ENCODE peak calls at places on chromosomes 16 and 17, in nine cellular contexts. M is foreskin fibroblast, N is left ventricle myocardium inferior, U is GM06990, E is body of pancreas, R is stomach, V is esophagus squamous epithelium, J is astrocyte of the spinal cord, F is dorsolateral prefrontal cortex. I is an unnamed sample.

GRCh38 chr16:75380870-75381269 is 52.4 kb downstream of the CFDP1 start:
- DNase-seq in M (peak), N (no peak), U (no peak), E (no peak), R (no peak), V (no peak), J (no peak), F (no peak), I (no peak)

GRCh38 chr16:85781685-85782370 is 17.5 kb downstream of the EMC8 start:
- DNase-seq in M (peak), N (peak), U (no peak), E (peak), R (peak), V (no peak), J (peak), F (peak), I (no peak)

GRCh38 chr17:38685485-38685884 is 10.7 kb upstream of the EPOP start:
- DNase-seq in M (no peak), N (peak), U (no peak), E (no peak), R (no peak), V (no peak), J (no peak), F (peak), I (no peak)

GRCh38 chr16:24986512-24987303 is 28.5 kb downstream of the ARHGAP17 start:
- DNase-seq in M (peak), N (peak), U (no peak), E (peak), R (no peak), V (no peak), J (peak), F (no peak), I (peak)

GRCh38 chr17:5437721-5438317 is 1.1 kb downstream of the C1QBP start:
- DNase-seq in M (peak), N (no peak), U (no peak), E (no peak), R (no peak), V (no peak), J (no peak), F (no peak), I (no peak)

GRCh38 chr17:45428050-45428953 is 4.4 kb downstream of the ARHGAP27 start:
- DNase-seq in M (peak), N (peak), U (peak), E (peak), R (peak), V (no peak), J (peak), F (peak), I (no peak)

GRCh38 chr17:36813957-36814356 is 123.3 kb upstream of the LHX1 start:
- DNase-seq in M (no peak), N (no peak), U (no peak), E (no peak), R (no peak), V (no peak), J (no peak), F (no peak), I (no peak)

GRCh38 chr17:50768348-50768761 is 1.0 kb upstream of the ANKRD40CL start:
- DNase-seq in M (no peak), N (no peak), U (no peak), E (peak), R (peak), V (no peak), J (no peak), F (no peak), I (no peak)

GRCh38 chr17:7063518-7064094 is 16.4 kb downstream of the CLEC10A start:
- DNase-seq in M (no peak), N (no peak), U (no peak), E (no peak), R (no peak), V (no peak), J (no peak), F (no peak), I (no peak)

GRCh38 chr17:38918916-38919315 is 6.5 kb upstream of the LASP1NB start:
- DNase-seq in M (no peak), N (no peak), U (no peak), E (no peak), R (no peak), V (no peak), J (no peak), F (no peak), I (no peak)

GRCh38 chr17:28320215-28321061 is 1.4 kb downstream of the TMEM97 start:
- DNase-seq in M (no peak), N (no peak), U (no peak), E (no peak), R (no peak), V (no peak), J (no peak), F (no peak), I (no peak)
- H3K4me3 ChIP-seq in M (peak), N (no peak), U (peak), E (peak), R (peak), V (no peak), J (no peak), F (peak), I (no peak)

DNA sequence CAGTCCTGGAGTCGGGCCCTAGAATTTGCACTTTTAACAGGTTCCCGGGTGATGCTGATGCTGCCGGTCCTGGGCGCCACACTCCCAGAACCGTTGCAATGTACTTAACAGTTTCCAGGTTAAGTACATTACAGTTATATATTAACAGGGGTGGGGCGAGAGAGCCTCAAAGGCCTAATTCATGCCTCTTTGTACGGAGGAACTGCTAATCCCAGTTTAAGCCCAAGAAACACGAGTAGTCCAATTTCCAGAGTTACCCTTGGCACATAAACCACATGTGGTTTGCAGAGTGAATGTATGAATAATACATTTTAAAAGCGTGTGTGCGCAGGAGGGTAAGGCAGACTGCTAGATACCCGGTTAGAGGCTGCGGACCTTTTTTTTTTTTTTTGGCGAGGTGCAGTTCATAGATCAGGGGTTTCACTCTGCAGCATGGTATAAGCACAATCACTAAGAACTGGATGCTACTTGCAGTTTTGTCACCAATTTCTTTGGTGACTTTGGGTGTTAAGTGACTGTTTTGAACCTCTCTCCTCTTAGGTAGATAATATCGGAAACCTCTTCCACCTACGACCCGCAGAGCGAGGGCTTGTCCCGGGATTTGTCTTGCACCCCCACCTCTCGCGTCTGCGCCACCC is 714 bp downstream of the COX11 start:
- DNase-seq in M (peak), N (no peak), U (no peak), E (peak), R (no peak), V (no peak), J (peak), F (no peak), I (no peak)
- TF ChIP-seq CTCF in M (peak), N (no peak), U (peak), E (no peak), R (peak), V (no peak), J (no peak), F (no peak), I (no peak)

GRCh38 chr17:47850692-47851573 is at the start of gene SP6:
- DNase-seq in M (peak), N (peak), U (no peak), E (peak), R (peak), V (no peak), J (peak), F (no peak), I (no peak)
- H3K4me3 ChIP-seq in M (peak), N (peak), U (no peak), E (no peak), R (peak), V (peak), J (no peak), F (no peak), I (peak)

DNA sequence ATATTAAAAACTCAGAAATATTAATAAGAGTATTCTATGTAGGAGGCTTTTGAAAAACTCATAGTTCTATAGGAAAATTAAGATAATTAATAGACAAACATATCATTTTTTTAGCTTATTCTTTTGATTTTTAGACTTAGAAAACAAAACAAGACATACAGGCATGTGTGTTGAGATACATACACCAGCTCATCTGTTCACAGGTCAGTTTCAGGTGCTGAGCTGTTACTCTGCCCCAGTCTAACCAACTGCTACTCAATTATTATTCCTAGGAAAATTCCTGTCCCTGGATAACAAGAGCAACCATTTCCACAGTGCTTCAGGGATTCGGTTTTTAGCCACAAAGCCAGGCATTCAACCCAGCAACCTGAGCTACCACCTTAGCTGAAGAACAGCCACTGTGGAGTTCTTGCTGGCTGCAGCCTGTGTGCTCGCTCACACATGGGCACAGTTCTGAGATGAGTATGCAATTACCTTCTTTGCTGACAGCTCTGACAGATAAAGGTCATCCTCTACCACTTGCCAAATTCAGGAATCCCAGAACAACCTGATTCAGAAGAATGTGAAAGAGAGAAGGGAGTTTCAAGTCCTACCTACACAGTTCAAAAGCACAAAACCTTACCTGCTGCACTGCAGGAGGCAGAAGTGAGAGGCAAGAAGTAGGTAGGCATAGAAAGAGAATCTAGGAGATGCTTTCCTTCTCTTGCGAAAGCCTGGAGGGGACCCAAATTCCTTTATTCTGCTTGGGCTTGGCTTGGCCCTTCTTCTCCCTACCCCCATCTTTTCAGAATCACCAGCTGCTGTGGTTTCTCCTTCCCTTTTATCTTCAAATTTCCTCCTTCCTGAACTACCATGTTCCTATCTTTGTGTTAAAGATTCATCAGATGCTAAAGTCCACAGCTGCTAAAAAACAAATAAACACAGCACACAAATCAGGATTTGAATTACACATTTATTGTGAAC is 62.7 kb downstream of the TEX2 start:
- DNase-seq in M (peak), N (no peak), U (no peak), E (no peak), R (no peak), V (no peak), J (peak), F (no peak), I (no peak)
- TF ChIP-seq CTCF in M (no peak), N (no peak), U (peak), E (no peak), R (no peak), V (no peak), J (no peak), F (no peak), I (no peak)

GRCh38 chr17:82893779-82894178 is 54.0 kb upstream of the ZNF750 start:
- DNase-seq in M (peak), N (no peak), U (no peak), E (no peak), R (no peak), V (no peak), J (peak), F (no peak), I (no peak)

GRCh38 chr17:82890926-82891678 is 51.3 kb upstream of the ZNF750 start:
- DNase-seq in M (no peak), N (no peak), U (no peak), E (peak), R (peak), V (no peak), J (no peak), F (no peak), I (no peak)

GRCh38 chr17:82895087-82895486 is 55.3 kb upstream of the ZNF750 start:
- DNase-seq in M (no peak), N (no peak), U (no peak), E (no peak), R (no peak), V (no peak), J (no peak), F (no peak), I (no peak)

GRCh38 chr17:82891911-82892310 is 52.1 kb upstream of the ZNF750 start:
- DNase-seq in M (no peak), N (no peak), U (no peak), E (no peak), R (no peak), V (no peak), J (no peak), F (no peak), I (no peak)

DNA sequence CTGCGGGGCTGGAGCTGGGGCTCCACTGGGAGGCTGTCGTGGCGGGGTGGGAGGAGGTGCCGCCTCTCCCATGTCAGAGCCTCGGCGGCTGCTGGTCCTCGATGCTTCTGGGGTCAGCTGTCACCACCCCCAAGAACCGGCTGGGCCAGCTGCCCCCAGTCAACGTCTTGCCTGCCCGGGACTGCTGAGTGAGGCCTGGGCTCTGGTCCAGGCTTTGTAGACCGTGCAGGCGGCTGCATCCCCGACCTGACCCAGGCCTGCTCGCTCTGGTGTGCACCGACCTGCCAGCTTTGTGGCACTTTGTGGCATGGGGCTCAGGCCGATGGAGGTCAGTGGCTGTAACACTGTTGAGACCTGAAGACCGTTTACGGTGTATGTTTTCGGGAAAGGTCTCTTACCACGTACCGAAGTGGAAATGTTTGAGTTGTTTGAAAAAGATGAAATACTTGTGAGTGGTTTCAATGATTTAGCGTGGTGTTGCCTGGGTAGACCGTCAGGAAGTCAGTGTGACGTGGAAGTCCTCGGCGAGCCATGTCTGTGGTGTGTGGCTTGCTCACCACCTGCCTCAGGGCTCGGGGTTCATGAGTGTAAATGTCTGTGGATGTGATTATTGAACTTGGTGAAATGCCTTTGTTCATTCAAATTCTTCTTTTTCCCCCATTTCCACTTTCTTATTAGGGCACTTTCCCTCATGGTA is 53.2 kb upstream of the ZNF750 start:
- DNase-seq in M (no peak), N (peak), U (no peak), E (peak), R (peak), V (no peak), J (no peak), F (no peak), I (no peak)
- H3K4me3 ChIP-seq in M (no peak), N (no peak), U (no peak), E (no peak), R (no peak), V (no peak), J (no peak), F (no peak), I (no peak)

I was measured in AG09309.